ENCODE peak calls at places on chromosomes 6 and 20, in six cellular contexts. L is transverse colon; R is CD8-positive, alpha-beta T cell; Q is neural progenitor cell; Z is left ventricle myocardium inferior; B is heart left ventricle. N is an unnamed sample.

GRCh38 chr20:47174844-47175243 is 181.7 kb downstream of the ZMYND8 start:
- DNase-seq in Q (no peak), B (no peak), L (no peak), R (no peak), Z (no peak), N (no peak)

GRCh38 chr20:23285536-23285935 is 65.1 kb upstream of the NXT1 start:
- DNase-seq in Z (no peak), L (no peak), Q (no peak), B (no peak), R (no peak), N (no peak)

GRCh38 chr6:170205534-170206316 is 85.2 kb downstream of the DLL1 start:
- DNase-seq in L (no peak), Q (no peak), B (no peak), R (peak), Z (no peak), N (no peak)

GRCh38 chr20:51023617-51024155 is 779 bp upstream of the KCNG1 start:
- DNase-seq in R (no peak), B (no peak), L (no peak), Q (no peak), Z (no peak), N (no peak)

GRCh38 chr20:64041040-64041780 is 5.2 kb downstream of the C20orf204 start:
- DNase-seq in R (no peak), L (no peak), Q (no peak), B (no peak), Z (no peak), N (no peak)

GRCh38 chr20:62624719-62625455 is 17.4 kb upstream of the SLCO4A1 start:
- DNase-seq in Z (no peak), Q (no peak), L (no peak), R (no peak), B (no peak), N (no peak)

GRCh38 chr6:11711644-11711993 is 67.0 kb downstream of the ADTRP start:
- DNase-seq in B (no peak), Z (no peak), L (no peak), R (peak), Q (no peak), N (no peak)

GRCh38 chr6:41687501-41688175 is 47.8 kb downstream of the TFEB start:
- DNase-seq in Q (no peak), L (peak), B (no peak), Z (no peak), R (no peak), N (peak)

GRCh38 chr6:157519255-157520116 is 138.5 kb downstream of the ZDHHC14 start:
- DNase-seq in Q (no peak), Z (no peak), R (no peak), L (no peak), B (no peak), N (no peak)

GRCh38 chr6:31734703-31735500 is 1.4 kb downstream of the CLIC1 start:
- DNase-seq in B (peak), Q (peak), Z (peak), R (peak), L (peak), N (no peak)

GRCh38 chr6:6882593-6882992 is 225.2 kb upstream of the RREB1 start:
- DNase-seq in R (no peak), B (no peak), Z (no peak), L (no peak), Q (no peak), N (no peak)

GRCh38 chr6:142155895-142156757 is 9.1 kb downstream of the VTA1 start:
- DNase-seq in B (no peak), R (no peak), Q (peak), Z (no peak), L (no peak), N (no peak)

DNA sequence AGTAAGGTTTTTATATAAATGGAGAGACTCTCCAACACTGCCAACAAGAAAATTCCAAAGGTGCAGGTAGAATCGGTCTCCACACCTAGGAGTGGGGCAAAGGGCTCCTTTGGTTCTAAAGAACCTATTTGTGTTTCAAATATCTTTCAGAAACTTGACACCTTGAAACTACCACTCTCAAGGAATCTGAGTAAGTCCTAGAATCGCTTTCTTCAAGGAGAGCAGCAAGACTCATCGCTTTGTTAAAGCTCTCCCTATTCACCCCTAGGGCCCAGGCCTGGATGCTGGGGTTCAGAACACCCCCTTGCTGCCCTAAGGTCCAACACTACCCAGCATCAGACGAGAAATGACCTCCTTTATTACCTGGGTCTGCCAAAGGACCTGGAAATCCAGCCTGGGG is 2.0 kb downstream of the CLIC5 start:
- DNase-seq in B (no peak), R (no peak), Q (peak), Z (no peak), L (no peak), N (no peak)
- H3K4me3 ChIP-seq in B (peak), R (no peak), Q (no peak), Z (peak), L (peak), N (no peak)

GRCh38 chr20:16729080-16729479 is 746 bp upstream of the SNRPB2 start:
- DNase-seq in L (no peak), Z (no peak), B (no peak), R (no peak), Q (no peak), N (no peak)

GRCh38 chr20:16732506-16733152 is 2.8 kb downstream of the SNRPB2 start:
- DNase-seq in R (no peak), L (no peak), Q (no peak), B (no peak), Z (no peak), N (no peak)

GRCh38 chr20:16729565-16730460 is at the start of gene SNRPB2:
- DNase-seq in Q (peak), R (peak), L (peak), Z (peak), B (peak), N (peak)
- H3K27ac ChIP-seq in Q (no peak), R (peak), L (peak), Z (peak), B (peak), N (peak)

GRCh38 chr6:113631616-113632015 is 225.5 kb upstream of the MARCKS start:
- DNase-seq in Q (no peak), L (no peak), R (no peak), Z (no peak), B (no peak), N (no peak)

GRCh38 chr6:113630738-113631535 is 226.2 kb upstream of the MARCKS start:
- DNase-seq in R (no peak), Z (no peak), B (no peak), L (peak), Q (no peak), N (no peak)

GRCh38 chr6:113629940-113630339 is 227.2 kb upstream of the MARCKS start:
- DNase-seq in R (no peak), Q (no peak), Z (no peak), L (no peak), B (no peak), N (no peak)

GRCh38 chr6:113632220-113632864 is 224.8 kb upstream of the MARCKS start:
- DNase-seq in Z (peak), R (no peak), L (peak), B (peak), Q (no peak), N (no peak)

GRCh38 chr6:113630365-113630737 is 226.8 kb upstream of the MARCKS start:
- DNase-seq in L (no peak), Z (no peak), B (no peak), R (no peak), Q (no peak), N (no peak)
- H3K4me3 ChIP-seq in L (no peak), Z (no peak), B (no peak), R (no peak), Q (no peak), N (no peak)

GRCh38 chr6:164023535-164023934 is 609.0 kb downstream of the QKI start:
- DNase-seq in R (no peak), Q (no peak), L (no peak), Z (no peak), B (no peak), N (no peak)
- H3K27ac ChIP-seq in R (no peak), Q (no peak), L (no peak), Z (peak), B (no peak), N (no peak)

DNA sequence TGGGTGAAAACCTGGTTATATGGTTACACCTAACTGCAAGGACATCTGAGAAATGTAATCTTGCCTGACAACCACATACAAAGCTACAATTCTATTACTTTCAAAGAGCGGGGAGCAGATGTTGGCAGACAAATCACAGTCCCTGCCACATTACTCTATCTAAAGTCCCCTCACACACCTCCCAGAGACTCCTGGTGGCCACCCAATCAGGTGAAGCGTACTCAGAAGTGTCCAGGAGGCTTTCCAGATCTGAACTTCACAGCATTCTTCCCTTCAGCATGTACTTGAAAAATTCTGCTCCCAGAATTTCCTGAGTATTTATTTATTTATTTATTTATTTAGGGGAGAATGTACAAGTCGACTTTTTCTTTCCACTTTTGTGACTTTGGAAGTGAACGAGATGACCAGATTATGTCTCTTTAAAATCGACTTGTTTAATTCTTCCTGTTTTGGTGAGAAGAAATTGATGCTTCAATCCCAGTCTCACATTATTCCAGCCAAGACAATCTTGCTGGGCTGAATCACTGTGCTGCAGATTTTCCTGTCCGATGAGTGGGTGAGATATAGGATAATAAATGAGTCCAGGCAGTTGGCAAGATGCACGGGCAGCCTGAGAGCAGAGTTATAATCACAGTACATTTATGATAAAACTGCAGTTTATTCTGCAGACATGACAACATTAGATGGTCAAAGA is 46.9 kb upstream of the POPDC3 start:
- DNase-seq in R (no peak), Q (no peak), L (no peak), B (no peak), Z (no peak), N (no peak)
- H3K4me3 ChIP-seq in R (no peak), Q (no peak), L (no peak), B (no peak), Z (peak), N (no peak)

DNA sequence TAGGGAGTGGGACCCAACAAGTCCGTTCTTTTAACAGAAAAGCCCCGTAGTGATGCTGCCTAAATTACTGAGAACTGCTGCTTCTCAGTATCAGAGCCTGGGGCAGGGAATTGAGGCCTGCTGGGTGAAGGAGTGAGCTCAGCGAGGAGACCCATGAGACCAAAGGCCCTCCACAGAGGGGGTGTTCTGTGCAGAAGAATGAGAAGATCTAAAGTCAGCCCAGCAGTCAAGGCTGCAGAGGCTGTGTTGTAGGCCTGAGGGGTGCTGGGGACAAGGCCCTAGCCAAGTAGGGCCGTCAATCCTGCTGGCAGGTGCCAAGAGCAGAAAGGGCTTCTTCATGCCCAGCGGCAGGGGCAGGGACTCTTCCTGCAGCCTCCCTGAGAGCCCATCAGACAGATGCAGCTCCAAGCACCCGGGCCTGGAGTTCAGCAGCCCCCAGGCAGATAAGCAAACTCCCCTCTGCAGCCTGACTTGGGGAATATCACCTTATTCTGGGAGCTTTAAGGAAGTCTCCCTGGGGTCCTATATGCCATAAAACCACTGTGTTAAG is 9.2 kb downstream of the CCDC167 start:
- DNase-seq in Z (no peak), R (no peak), Q (no peak), L (no peak), B (no peak), N (no peak)
- H3K27ac ChIP-seq in Z (no peak), R (no peak), Q (no peak), L (no peak), B (no peak), N (no peak)